ENCODE peak calls at places on chromosome 5, in seven cellular contexts. O is spleen, W is uterus, M is prostate gland, E is breast epithelium, Z is GM12891, T is transverse colon. Q is an unnamed sample.

GRCh38 chr5:124921694-124922093 is 175.3 kb upstream of the ZNF608 start:
- DNase-seq in O (no peak), W (no peak), M (no peak), E (no peak), Z (no peak), T (no peak), Q (no peak)

GRCh38 chr5:144421411-144421810 is 250.7 kb downstream of the KCTD16 start:
- DNase-seq in O (no peak), W (no peak), M (no peak), E (no peak), Z (no peak), T (no peak), Q (no peak)

GRCh38 chr5:134224905-134225779 is 731 bp downstream of the PPP2CA start:
- DNase-seq in O (peak; percentile 92), W (peak; percentile 64), M (peak; percentile 49), E (peak; percentile 61), Z (peak; percentile 32), T (peak; percentile 62), Q (peak; percentile 56)

GRCh38 chr5:405421-405820 is 37.6 kb upstream of the EXOC3 start:
- DNase-seq in O (no peak), W (no peak), M (no peak), E (no peak), Z (no peak), T (no peak), Q (no peak)

GRCh38 chr5:15956622-15957021 is 223.0 kb downstream of the MARCHF11 start:
- DNase-seq in O (no peak), W (no peak), M (no peak), E (no peak), Z (no peak), T (no peak), Q (no peak)

GRCh38 chr5:160245506-160246100 is 16.3 kb downstream of the FABP6 start:
- DNase-seq in O (peak; percentile 46), W (no peak), M (no peak), E (no peak), Z (no peak), T (no peak), Q (no peak)

GRCh38 chr5:118548761-118549160 is 439.6 kb downstream of the DTWD2 start:
- DNase-seq in O (no peak), W (no peak), M (no peak), E (no peak), Z (no peak), T (no peak), Q (no peak)

GRCh38 chr5:38948501-38948900 is 102.7 kb downstream of the OSMR start:
- DNase-seq in O (no peak), W (no peak), M (no peak), E (no peak), Z (no peak), T (no peak), Q (no peak)

GRCh38 chr5:143592648-143593047 is 189.2 kb upstream of the NR3C1 start:
- DNase-seq in O (no peak), W (no peak), M (no peak), E (no peak), Z (no peak), T (no peak), Q (no peak)

GRCh38 chr5:54135042-54135441 is 175.3 kb downstream of the ARL15 start:
- DNase-seq in O (no peak), W (no peak), M (no peak), E (no peak), Z (no peak), T (no peak), Q (no peak)

DNA sequence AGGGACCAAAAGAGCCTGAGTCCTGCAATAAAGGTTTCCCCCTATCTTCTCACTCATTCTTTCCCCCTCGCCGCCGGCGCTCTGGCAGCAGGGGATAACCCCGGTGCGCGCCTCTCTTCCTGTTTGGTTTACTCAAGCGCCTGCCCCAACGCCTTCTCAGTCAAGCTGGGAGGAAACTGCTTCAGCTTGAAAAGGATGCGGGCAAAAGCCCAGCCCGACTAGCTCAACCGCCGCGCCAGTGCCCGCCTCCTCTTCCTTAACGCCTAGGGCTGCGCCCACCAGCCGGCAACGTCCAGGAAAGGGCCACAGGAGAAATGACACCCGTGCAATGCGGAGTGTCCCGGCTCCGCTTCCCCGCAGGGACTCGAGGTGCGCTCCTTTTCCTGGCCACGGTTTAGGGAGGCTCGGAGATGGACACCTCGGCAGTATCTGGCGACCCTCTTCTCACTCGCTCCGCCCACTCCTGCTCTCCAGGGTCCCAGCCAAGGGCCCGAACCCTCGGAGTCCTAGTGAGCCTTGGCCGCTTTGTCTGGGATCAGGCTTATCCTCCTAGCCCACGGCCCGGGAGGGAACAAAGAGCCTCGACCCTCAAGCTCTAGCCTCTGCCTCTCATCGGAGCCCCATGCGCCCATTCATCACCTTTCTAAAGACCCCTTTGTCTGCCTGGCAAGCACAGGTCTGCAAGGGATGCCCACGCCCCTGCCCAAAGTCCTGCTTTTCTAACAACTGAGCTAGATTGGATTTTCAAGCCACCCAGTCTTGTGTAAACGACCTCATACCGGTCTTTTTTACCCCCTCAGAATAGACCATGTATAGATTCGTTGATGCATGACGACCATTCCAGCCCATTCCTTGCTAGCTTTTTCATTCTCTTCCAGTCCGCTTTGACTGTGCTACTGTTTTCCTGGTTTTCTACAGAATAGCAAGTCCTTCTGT is 2.0 kb downstream of the ST8SIA4 start:
- DNase-seq in O (peak; percentile 97), W (peak; percentile 26), M (peak; percentile 36), E (peak; percentile 53), Z (peak; percentile 28), T (peak; percentile 81), Q (peak; percentile 43)
- TF ChIP-seq POLR2A in O (no peak), W (no peak), M (no peak), E (no peak), Z (peak; percentile 66), T (peak; percentile 50), Q (no peak)

GRCh38 chr5:150700298-150700599 is 613 bp downstream of the RBM22 start:
- DNase-seq in O (no peak), W (no peak), M (no peak), E (no peak), Z (no peak), T (no peak), Q (no peak)

GRCh38 chr5:150703767-150704166 is 2.9 kb upstream of the RBM22 start:
- DNase-seq in O (no peak), W (no peak), M (no peak), E (no peak), Z (no peak), T (no peak), Q (no peak)

DNA sequence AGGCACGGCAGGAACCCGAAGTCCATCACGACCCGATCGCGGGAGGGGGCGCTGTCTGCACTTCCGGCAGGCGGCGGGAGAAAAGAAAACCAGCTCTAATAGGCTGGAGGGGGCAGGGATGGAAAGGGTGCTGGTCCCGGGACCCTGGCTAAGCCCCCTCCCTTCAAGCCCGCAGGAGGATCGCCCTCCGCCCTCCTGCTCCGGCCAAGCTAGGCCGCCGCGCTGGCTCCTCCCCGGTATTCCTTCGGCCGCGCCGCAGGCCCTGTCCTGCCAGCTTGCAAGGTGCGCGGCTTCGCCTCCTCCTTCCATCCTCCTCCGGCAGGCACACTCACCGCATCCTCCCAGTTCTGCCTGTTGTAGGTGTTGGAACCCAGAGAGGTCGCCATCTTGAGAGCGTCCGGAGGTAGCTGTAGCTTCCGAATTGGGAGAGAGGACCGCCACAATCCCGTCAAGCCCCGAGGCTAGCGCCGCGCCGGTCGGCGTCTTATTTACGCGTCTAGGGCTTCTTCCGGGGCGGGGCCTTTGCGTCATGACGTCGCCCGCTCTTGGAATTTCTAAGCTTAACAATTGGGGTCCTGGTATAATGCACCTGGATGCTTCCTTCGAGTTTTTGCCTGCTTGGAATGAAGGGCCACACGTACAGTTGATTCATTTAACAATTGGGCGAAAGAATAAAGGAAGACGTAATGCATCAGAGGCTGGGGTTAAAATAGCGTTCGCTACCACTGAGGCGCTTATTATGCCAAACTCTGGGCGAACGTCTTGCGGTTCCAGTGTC is at the start of gene RBM22:
- DNase-seq in O (peak; percentile 97), W (peak; percentile 91), M (peak; percentile 91), E (peak; percentile 91), Z (peak; percentile 67), T (peak; percentile 94), Q (peak; percentile 93)
- TF ChIP-seq POLR2A in O (peak; percentile 31), W (peak; percentile 82), M (peak; percentile 73), E (peak; percentile 52), Z (peak; percentile 74), T (peak; percentile 91), Q (peak; percentile 91)

DNA sequence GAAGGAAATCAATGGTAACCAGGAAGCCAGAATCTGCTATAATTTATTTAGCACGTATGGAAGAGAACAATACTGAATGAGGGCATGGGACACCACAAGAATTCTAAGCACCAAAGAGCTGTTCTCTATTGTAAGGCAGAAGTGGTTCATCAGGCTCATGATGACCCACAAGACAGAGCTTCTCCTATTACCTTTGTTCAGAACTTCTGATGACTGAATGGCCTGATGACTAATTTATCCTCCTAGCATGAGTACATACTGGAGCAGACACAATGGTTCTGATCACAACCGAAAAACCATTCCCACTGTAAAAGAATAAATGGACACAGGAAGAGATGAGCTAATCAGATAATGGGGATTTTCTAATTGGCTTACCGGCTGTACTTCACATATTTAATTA is 329.8 kb upstream of the PDE4D start:
- DNase-seq in O (no peak), W (no peak), M (no peak), E (no peak), Z (no peak), T (no peak), Q (no peak)
- TF ChIP-seq POLR2A in O (no peak), W (no peak), M (no peak), E (no peak), Z (no peak), T (no peak), Q (no peak)

GRCh38 chr5:151771259-151772028 is at the start of gene G3BP1:
- DNase-seq in O (peak; percentile 100), W (peak; percentile 100), M (peak; percentile 100), E (peak; percentile 100), Z (peak; percentile 84), T (peak; percentile 100), Q (peak; percentile 100)

GRCh38 chr5:151772868-151773561 is 1.3 kb downstream of the G3BP1 start:
- DNase-seq in O (no peak), W (no peak), M (no peak), E (no peak), Z (no peak), T (no peak), Q (peak; percentile 11)

GRCh38 chr5:151772029-151772867 is 494 bp downstream of the G3BP1 start:
- DNase-seq in O (no peak), W (peak; percentile 36), M (peak; percentile 27), E (no peak), Z (no peak), T (peak; percentile 56), Q (peak; percentile 36)

GRCh38 chr5:151773979-151774378 is 2.2 kb downstream of the G3BP1 start:
- DNase-seq in O (no peak), W (no peak), M (no peak), E (no peak), Z (no peak), T (no peak), Q (no peak)

DNA sequence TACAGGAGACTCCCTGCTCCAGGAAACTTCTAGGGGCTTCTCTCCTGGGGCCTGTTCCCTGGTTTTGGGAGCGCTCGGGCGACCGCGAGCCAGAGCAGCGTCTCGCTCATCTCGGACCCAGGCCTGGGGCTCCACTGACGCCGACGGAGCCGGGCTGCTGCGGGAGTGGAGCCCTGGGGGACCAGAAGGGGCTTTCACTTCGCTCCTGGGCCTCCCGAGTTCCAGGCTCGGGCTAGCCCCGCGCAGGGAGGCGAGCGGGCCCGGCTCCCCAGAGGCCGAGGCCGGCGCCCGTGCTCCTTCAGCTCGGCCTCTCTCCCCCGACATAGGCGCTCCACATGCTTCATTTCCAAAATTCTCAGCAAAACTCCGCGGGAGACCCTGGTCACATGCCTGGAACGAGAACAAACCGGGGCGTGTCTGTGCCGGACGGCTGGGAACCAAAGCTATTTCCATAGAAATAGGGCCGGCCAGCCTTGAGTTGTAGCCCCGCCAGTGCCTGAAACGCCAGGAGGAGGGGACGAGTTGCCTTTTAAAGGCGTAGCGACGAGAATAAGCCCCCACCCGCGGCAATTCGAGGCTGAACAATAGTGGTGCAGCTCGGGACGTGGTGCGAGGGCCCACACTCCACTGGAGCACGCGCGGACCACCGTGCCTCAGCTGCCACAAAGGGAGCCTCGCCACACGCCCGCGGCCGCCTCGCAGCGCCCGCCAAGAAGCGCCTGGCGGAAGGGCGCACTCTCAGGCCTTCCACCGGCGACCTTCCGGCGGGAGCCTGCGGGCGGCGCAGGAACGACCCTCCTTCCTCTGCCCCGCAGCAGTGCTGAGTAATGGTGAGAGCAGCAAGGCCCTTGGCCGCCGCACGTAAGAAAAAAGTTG is 1.1 kb upstream of the G3BP1 start:
- DNase-seq in O (peak; percentile 95), W (peak; percentile 83), M (peak; percentile 36), E (peak; percentile 68), Z (peak; percentile 59), T (peak; percentile 65), Q (peak; percentile 76)
- TF ChIP-seq POLR2A in O (peak; percentile 15), W (no peak), M (no peak), E (no peak), Z (peak; percentile 50), T (no peak), Q (no peak)

Q was measured in gastrocnemius medialis.